ENCODE peak calls at places on chromosomes 4 and X, in eight cellular contexts. One of them, this sample, is unnamed.

GRCh38 chr4:123997116-123997515 is 600.5 kb downstream of the SPRY1 start:
- DNase-seq in nephron progenitor cell: no peak
- DNase-seq in K562: no peak
- DNase-seq in GM12878: no peak
- DNase-seq in fibroblast of the aortic adventitia: no peak
- DNase-seq in mesothelial cell of epicardium: no peak
- DNase-seq in epithelial cell of proximal tubule: no peak
- DNase-seq in psoas muscle: no peak
- DNase-seq in this sample: no peak

GRCh38 chr4:151098191-151098590 is 1.2 kb upstream of the RPS3A start:
- DNase-seq in nephron progenitor cell: no peak
- DNase-seq in K562: no peak
- DNase-seq in psoas muscle: no peak
- DNase-seq in mesothelial cell of epicardium: no peak
- DNase-seq in epithelial cell of proximal tubule: no peak
- DNase-seq in GM12878: no peak
- DNase-seq in fibroblast of the aortic adventitia: no peak
- DNase-seq in this sample: no peak

GRCh38 chr4:10035130-10035529 is 13.8 kb upstream of the SLC2A9 start:
- DNase-seq in psoas muscle: no peak
- DNase-seq in epithelial cell of proximal tubule: no peak
- DNase-seq in GM12878: no peak
- DNase-seq in K562: no peak
- DNase-seq in fibroblast of the aortic adventitia: no peak
- DNase-seq in nephron progenitor cell: no peak
- DNase-seq in mesothelial cell of epicardium: no peak
- DNase-seq in this sample: no peak

GRCh38 chrX:120560405-120560841 is 339 bp downstream of the CUL4B start:
- DNase-seq in mesothelial cell of epicardium: peak
- DNase-seq in K562: no peak
- DNase-seq in fibroblast of the aortic adventitia: peak
- DNase-seq in GM12878: no peak
- DNase-seq in nephron progenitor cell: peak
- DNase-seq in epithelial cell of proximal tubule: no peak
- DNase-seq in psoas muscle: no peak
- DNase-seq in this sample: no peak

GRCh38 chrX:80021611-80022010 is 7.1 kb downstream of the TBX22 start:
- DNase-seq in GM12878: no peak
- DNase-seq in fibroblast of the aortic adventitia: no peak
- DNase-seq in mesothelial cell of epicardium: no peak
- DNase-seq in epithelial cell of proximal tubule: no peak
- DNase-seq in nephron progenitor cell: peak
- DNase-seq in psoas muscle: no peak
- DNase-seq in K562: no peak
- DNase-seq in this sample: no peak

GRCh38 chr4:79607979-79608378 is 200.0 kb upstream of the GK2 start:
- DNase-seq in GM12878: no peak
- DNase-seq in mesothelial cell of epicardium: no peak
- DNase-seq in nephron progenitor cell: no peak
- DNase-seq in epithelial cell of proximal tubule: no peak
- DNase-seq in psoas muscle: no peak
- DNase-seq in fibroblast of the aortic adventitia: no peak
- DNase-seq in K562: no peak
- DNase-seq in this sample: no peak

GRCh38 chr4:78560296-78560963 is 8.9 kb downstream of the ANXA3 start:
- DNase-seq in nephron progenitor cell: no peak
- DNase-seq in K562: no peak
- DNase-seq in psoas muscle: no peak
- DNase-seq in epithelial cell of proximal tubule: no peak
- DNase-seq in mesothelial cell of epicardium: no peak
- DNase-seq in GM12878: no peak
- DNase-seq in fibroblast of the aortic adventitia: peak
- DNase-seq in this sample: no peak

GRCh38 chr4:56731857-56732256 is 50.8 kb upstream of the HOPX start:
- DNase-seq in GM12878: no peak
- DNase-seq in psoas muscle: peak
- DNase-seq in fibroblast of the aortic adventitia: no peak
- DNase-seq in nephron progenitor cell: no peak
- DNase-seq in mesothelial cell of epicardium: no peak
- DNase-seq in K562: peak
- DNase-seq in epithelial cell of proximal tubule: no peak
- DNase-seq in this sample: no peak

GRCh38 chrX:43446752-43447151 is 209.3 kb upstream of the MAOA start:
- DNase-seq in K562: no peak
- DNase-seq in psoas muscle: no peak
- DNase-seq in GM12878: no peak
- DNase-seq in epithelial cell of proximal tubule: no peak
- DNase-seq in mesothelial cell of epicardium: no peak
- DNase-seq in fibroblast of the aortic adventitia: no peak
- DNase-seq in nephron progenitor cell: no peak
- DNase-seq in this sample: no peak

GRCh38 chr4:26238782-26239647 is 81.8 kb upstream of the RBPJ start:
- DNase-seq in epithelial cell of proximal tubule: no peak
- DNase-seq in psoas muscle: no peak
- DNase-seq in GM12878: no peak
- DNase-seq in nephron progenitor cell: no peak
- DNase-seq in K562: no peak
- DNase-seq in mesothelial cell of epicardium: no peak
- DNase-seq in fibroblast of the aortic adventitia: peak
- DNase-seq in this sample: no peak

GRCh38 chr4:139745111-139745639 is 79.6 kb downstream of the MGST2 start:
- DNase-seq in GM12878: no peak
- DNase-seq in epithelial cell of proximal tubule: no peak
- DNase-seq in fibroblast of the aortic adventitia: no peak
- DNase-seq in nephron progenitor cell: no peak
- DNase-seq in K562: no peak
- DNase-seq in mesothelial cell of epicardium: no peak
- DNase-seq in psoas muscle: no peak
- DNase-seq in this sample: peak

GRCh38 chr4:74499986-74500781 is 55.2 kb downstream of the AREG start:
- DNase-seq in GM12878: no peak
- DNase-seq in epithelial cell of proximal tubule: no peak
- DNase-seq in K562: no peak
- DNase-seq in nephron progenitor cell: no peak
- DNase-seq in psoas muscle: no peak
- DNase-seq in mesothelial cell of epicardium: no peak
- DNase-seq in fibroblast of the aortic adventitia: peak
- DNase-seq in this sample: no peak

GRCh38 chr4:180635276-180635675 is 1607.9 kb upstream of the TENM3 start:
- DNase-seq in psoas muscle: no peak
- DNase-seq in fibroblast of the aortic adventitia: no peak
- DNase-seq in GM12878: no peak
- DNase-seq in mesothelial cell of epicardium: no peak
- DNase-seq in epithelial cell of proximal tubule: peak
- DNase-seq in nephron progenitor cell: no peak
- DNase-seq in K562: no peak
- DNase-seq in this sample: no peak

GRCh38 chr4:1356181-1356998 is 9.4 kb downstream of the UVSSA start:
- DNase-seq in GM12878: no peak
- DNase-seq in K562: peak
- DNase-seq in fibroblast of the aortic adventitia: peak
- DNase-seq in epithelial cell of proximal tubule: no peak
- DNase-seq in mesothelial cell of epicardium: peak
- DNase-seq in nephron progenitor cell: peak
- DNase-seq in psoas muscle: peak
- DNase-seq in this sample: no peak

GRCh38 chrX:35439692-35440091 is 358.4 kb upstream of the MAGEB16 start:
- DNase-seq in epithelial cell of proximal tubule: peak
- DNase-seq in fibroblast of the aortic adventitia: no peak
- DNase-seq in psoas muscle: no peak
- DNase-seq in GM12878: no peak
- DNase-seq in K562: no peak
- DNase-seq in nephron progenitor cell: no peak
- DNase-seq in mesothelial cell of epicardium: no peak
- DNase-seq in this sample: no peak

GRCh38 chr4:98728871-98729270 is 70.5 kb upstream of the TSPAN5 start:
- DNase-seq in mesothelial cell of epicardium: no peak
- DNase-seq in GM12878: no peak
- DNase-seq in psoas muscle: no peak
- DNase-seq in nephron progenitor cell: no peak
- DNase-seq in K562: no peak
- DNase-seq in epithelial cell of proximal tubule: no peak
- DNase-seq in fibroblast of the aortic adventitia: no peak
- DNase-seq in this sample: no peak

GRCh38 chr4:126977306-126977705 is 655.5 kb upstream of the INTU start:
- DNase-seq in fibroblast of the aortic adventitia: peak
- DNase-seq in K562: no peak
- DNase-seq in mesothelial cell of epicardium: no peak
- DNase-seq in GM12878: no peak
- DNase-seq in nephron progenitor cell: peak
- DNase-seq in psoas muscle: no peak
- DNase-seq in epithelial cell of proximal tubule: no peak
- DNase-seq in this sample: no peak

GRCh38 chr4:120919358-120919757 is 3.2 kb downstream of the PRDM5 start:
- DNase-seq in nephron progenitor cell: no peak
- DNase-seq in GM12878: no peak
- DNase-seq in epithelial cell of proximal tubule: no peak
- DNase-seq in mesothelial cell of epicardium: no peak
- DNase-seq in fibroblast of the aortic adventitia: no peak
- DNase-seq in psoas muscle: no peak
- DNase-seq in K562: no peak
- DNase-seq in this sample: no peak
- TF ChIP-seq CTCF in nephron progenitor cell: no peak
- TF ChIP-seq CTCF in GM12878: peak
- TF ChIP-seq CTCF in epithelial cell of proximal tubule: peak
- TF ChIP-seq CTCF in mesothelial cell of epicardium: peak
- TF ChIP-seq CTCF in fibroblast of the aortic adventitia: no peak
- TF ChIP-seq CTCF in psoas muscle: no peak
- TF ChIP-seq CTCF in K562: no peak
- TF ChIP-seq CTCF in this sample: no peak

GRCh38 chr4:45453258-45453841 is 670.5 kb downstream of the GABRG1 start:
- DNase-seq in GM12878: no peak
- DNase-seq in K562: no peak
- DNase-seq in mesothelial cell of epicardium: no peak
- DNase-seq in nephron progenitor cell: peak
- DNase-seq in fibroblast of the aortic adventitia: no peak
- DNase-seq in epithelial cell of proximal tubule: peak
- DNase-seq in psoas muscle: no peak
- DNase-seq in this sample: no peak
- TF ChIP-seq CTCF in GM12878: peak
- TF ChIP-seq CTCF in K562: no peak
- TF ChIP-seq CTCF in mesothelial cell of epicardium: peak
- TF ChIP-seq CTCF in nephron progenitor cell: peak
- TF ChIP-seq CTCF in fibroblast of the aortic adventitia: no peak
- TF ChIP-seq CTCF in epithelial cell of proximal tubule: peak
- TF ChIP-seq CTCF in psoas muscle: no peak
- TF ChIP-seq CTCF in this sample: peak

GRCh38 chrX:153635388-153635787 is 11.6 kb upstream of the DUSP9 start:
- DNase-seq in fibroblast of the aortic adventitia: no peak
- DNase-seq in GM12878: no peak
- DNase-seq in nephron progenitor cell: no peak
- DNase-seq in K562: no peak
- DNase-seq in mesothelial cell of epicardium: peak
- DNase-seq in epithelial cell of proximal tubule: no peak
- DNase-seq in psoas muscle: no peak
- DNase-seq in this sample: no peak

GRCh38 chrX:153637121-153638040 is 9.6 kb upstream of the DUSP9 start:
- DNase-seq in psoas muscle: no peak
- DNase-seq in mesothelial cell of epicardium: no peak
- DNase-seq in fibroblast of the aortic adventitia: no peak
- DNase-seq in K562: no peak
- DNase-seq in GM12878: no peak
- DNase-seq in epithelial cell of proximal tubule: no peak
- DNase-seq in nephron progenitor cell: no peak
- DNase-seq in this sample: no peak

GRCh38 chrX:153634832-153635231 is 12.2 kb upstream of the DUSP9 start:
- DNase-seq in GM12878: no peak
- DNase-seq in mesothelial cell of epicardium: no peak
- DNase-seq in nephron progenitor cell: no peak
- DNase-seq in psoas muscle: no peak
- DNase-seq in K562: no peak
- DNase-seq in fibroblast of the aortic adventitia: no peak
- DNase-seq in epithelial cell of proximal tubule: no peak
- DNase-seq in this sample: no peak

GRCh38 chrX:153636716-153637115 is 10.3 kb upstream of the DUSP9 start:
- DNase-seq in psoas muscle: no peak
- DNase-seq in nephron progenitor cell: no peak
- DNase-seq in K562: no peak
- DNase-seq in fibroblast of the aortic adventitia: no peak
- DNase-seq in GM12878: no peak
- DNase-seq in mesothelial cell of epicardium: no peak
- DNase-seq in epithelial cell of proximal tubule: no peak
- DNase-seq in this sample: no peak

GRCh38 chrX:153635788-153636668 is 11.0 kb upstream of the DUSP9 start:
- DNase-seq in GM12878: no peak
- DNase-seq in nephron progenitor cell: no peak
- DNase-seq in epithelial cell of proximal tubule: no peak
- DNase-seq in fibroblast of the aortic adventitia: no peak
- DNase-seq in K562: peak
- DNase-seq in psoas muscle: no peak
- DNase-seq in mesothelial cell of epicardium: no peak
- DNase-seq in this sample: no peak
- TF ChIP-seq CTCF in GM12878: peak
- TF ChIP-seq CTCF in nephron progenitor cell: no peak
- TF ChIP-seq CTCF in epithelial cell of proximal tubule: peak
- TF ChIP-seq CTCF in fibroblast of the aortic adventitia: peak
- TF ChIP-seq CTCF in K562: peak
- TF ChIP-seq CTCF in psoas muscle: no peak
- TF ChIP-seq CTCF in mesothelial cell of epicardium: peak
- TF ChIP-seq CTCF in this sample: peak

GRCh38 chrX:8868070-8868795 is 67.0 kb upstream of the FAM9A start:
- DNase-seq in GM12878: no peak
- DNase-seq in epithelial cell of proximal tubule: no peak
- DNase-seq in psoas muscle: no peak
- DNase-seq in K562: no peak
- DNase-seq in mesothelial cell of epicardium: no peak
- DNase-seq in fibroblast of the aortic adventitia: peak
- DNase-seq in nephron progenitor cell: peak
- DNase-seq in this sample: no peak

GRCh38 chrX:8869812-8870211 is 68.6 kb upstream of the FAM9A start:
- DNase-seq in fibroblast of the aortic adventitia: no peak
- DNase-seq in epithelial cell of proximal tubule: no peak
- DNase-seq in mesothelial cell of epicardium: no peak
- DNase-seq in psoas muscle: no peak
- DNase-seq in K562: no peak
- DNase-seq in nephron progenitor cell: no peak
- DNase-seq in GM12878: no peak
- DNase-seq in this sample: no peak

GRCh38 chrX:8870411-8870810 is 69.2 kb upstream of the FAM9A start:
- DNase-seq in nephron progenitor cell: no peak
- DNase-seq in GM12878: no peak
- DNase-seq in psoas muscle: no peak
- DNase-seq in mesothelial cell of epicardium: no peak
- DNase-seq in fibroblast of the aortic adventitia: no peak
- DNase-seq in K562: no peak
- DNase-seq in epithelial cell of proximal tubule: no peak
- DNase-seq in this sample: no peak

GRCh38 chrX:8867454-8867853 is 66.3 kb upstream of the FAM9A start:
- DNase-seq in mesothelial cell of epicardium: no peak
- DNase-seq in nephron progenitor cell: no peak
- DNase-seq in epithelial cell of proximal tubule: no peak
- DNase-seq in fibroblast of the aortic adventitia: no peak
- DNase-seq in GM12878: no peak
- DNase-seq in psoas muscle: no peak
- DNase-seq in K562: no peak
- DNase-seq in this sample: no peak

DNA sequence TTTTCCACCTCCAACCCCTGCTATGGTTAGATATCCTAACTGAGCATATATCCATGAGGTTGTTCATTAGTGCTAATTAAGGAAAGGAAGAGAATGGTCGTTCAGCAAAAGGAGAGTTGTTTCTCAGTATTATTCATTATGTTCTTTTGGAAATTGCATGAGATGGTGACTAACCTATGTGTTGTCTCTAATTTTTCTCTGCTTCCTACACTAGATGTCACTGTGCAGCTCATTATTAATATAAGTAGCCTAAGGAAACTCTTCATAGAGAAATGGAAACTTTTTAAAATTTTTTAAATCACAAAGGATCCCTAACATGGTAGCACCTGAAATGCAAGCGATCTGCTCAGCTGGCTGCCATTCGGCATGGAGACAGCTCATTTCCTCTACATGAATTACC is 67.7 kb upstream of the FAM9A start:
- DNase-seq in GM12878: no peak
- DNase-seq in epithelial cell of proximal tubule: no peak
- DNase-seq in K562: no peak
- DNase-seq in nephron progenitor cell: no peak
- DNase-seq in mesothelial cell of epicardium: no peak
- DNase-seq in psoas muscle: no peak
- DNase-seq in fibroblast of the aortic adventitia: peak
- DNase-seq in this sample: no peak
- TF ChIP-seq CTCF in GM12878: no peak
- TF ChIP-seq CTCF in epithelial cell of proximal tubule: peak
- TF ChIP-seq CTCF in K562: no peak
- TF ChIP-seq CTCF in nephron progenitor cell: no peak
- TF ChIP-seq CTCF in mesothelial cell of epicardium: no peak
- TF ChIP-seq CTCF in psoas muscle: no peak
- TF ChIP-seq CTCF in fibroblast of the aortic adventitia: no peak
- TF ChIP-seq CTCF in this sample: peak